ENCODE peak calls at places on chromosomes 13 and 19, in six cellular contexts. One of them, this sample, is unnamed.
A peak's percentile ranks its signal among the peaks of the same experiment; 100 is the strongest.

GRCh38 chr19:4010808-4011110 is 3.2 kb downstream of the PIAS4 start:
- DNase-seq in heart left ventricle: no peak
- DNase-seq in lower leg skin: no peak
- DNase-seq in suprapubic skin: no peak
- DNase-seq in ovary: no peak
- DNase-seq in A549: no peak
- DNase-seq in this sample: no peak

GRCh38 chr19:16359964-16360363 is 35.3 kb downstream of the KLF2 start:
- DNase-seq in heart left ventricle: no peak
- DNase-seq in lower leg skin: no peak
- DNase-seq in suprapubic skin: no peak
- DNase-seq in ovary: no peak
- DNase-seq in A549: no peak
- DNase-seq in this sample: no peak

GRCh38 chr13:63942372-63942771 is 2526.7 kb upstream of the PCDH20 start:
- DNase-seq in heart left ventricle: no peak
- DNase-seq in lower leg skin: no peak
- DNase-seq in suprapubic skin: no peak
- DNase-seq in ovary: no peak
- DNase-seq in A549: no peak
- DNase-seq in this sample: no peak

GRCh38 chr13:40812724-40813445 is 23.5 kb downstream of the SLC25A15 start:
- DNase-seq in heart left ventricle: no peak
- DNase-seq in lower leg skin: no peak
- DNase-seq in suprapubic skin: no peak
- DNase-seq in ovary: no peak
- DNase-seq in A549: peak; percentile 3
- DNase-seq in this sample: no peak

GRCh38 chr19:40523322-40524047 is 53.2 kb upstream of the SHKBP1 start:
- DNase-seq in heart left ventricle: no peak
- DNase-seq in lower leg skin: no peak
- DNase-seq in suprapubic skin: no peak
- DNase-seq in ovary: peak; percentile 68
- DNase-seq in A549: peak; percentile 96
- DNase-seq in this sample: no peak

GRCh38 chr19:11767633-11768133 is 883 bp downstream of the ZNF441 start:
- DNase-seq in heart left ventricle: peak; percentile 69
- DNase-seq in lower leg skin: peak; percentile 89
- DNase-seq in suprapubic skin: peak; percentile 76
- DNase-seq in ovary: peak; percentile 50
- DNase-seq in A549: no peak
- DNase-seq in this sample: no peak

GRCh38 chr13:23934481-23934880 is 37.2 kb upstream of the C1QTNF9B start:
- DNase-seq in heart left ventricle: no peak
- DNase-seq in lower leg skin: no peak
- DNase-seq in suprapubic skin: no peak
- DNase-seq in ovary: no peak
- DNase-seq in A549: no peak
- DNase-seq in this sample: no peak

GRCh38 chr13:112567161-112567862 is 20.6 kb downstream of the TUBGCP3 start:
- DNase-seq in heart left ventricle: no peak
- DNase-seq in lower leg skin: no peak
- DNase-seq in suprapubic skin: no peak
- DNase-seq in ovary: no peak
- DNase-seq in A549: no peak
- DNase-seq in this sample: peak; percentile 17

GRCh38 chr13:59537500-59537899 is 626.2 kb downstream of the DIAPH3 start:
- DNase-seq in heart left ventricle: no peak
- DNase-seq in lower leg skin: peak; percentile 66
- DNase-seq in suprapubic skin: no peak
- DNase-seq in ovary: no peak
- DNase-seq in A549: no peak
- DNase-seq in this sample: no peak

GRCh38 chr13:73275163-73275562 is 216.4 kb downstream of the KLF5 start:
- DNase-seq in heart left ventricle: no peak
- DNase-seq in lower leg skin: no peak
- DNase-seq in suprapubic skin: no peak
- DNase-seq in ovary: no peak
- DNase-seq in A549: no peak
- DNase-seq in this sample: no peak

GRCh38 chr13:42056146-42056545 is 7.7 kb downstream of the DGKH start:
- DNase-seq in heart left ventricle: no peak
- DNase-seq in lower leg skin: no peak
- DNase-seq in suprapubic skin: no peak
- DNase-seq in ovary: no peak
- DNase-seq in A549: no peak
- DNase-seq in this sample: no peak
- TF ChIP-seq POLR2A in heart left ventricle: no peak
- TF ChIP-seq POLR2A in lower leg skin: no peak
- TF ChIP-seq POLR2A in suprapubic skin: no peak
- TF ChIP-seq POLR2A in ovary: no peak
- TF ChIP-seq POLR2A in A549: no peak
- TF ChIP-seq POLR2A in this sample: no peak

DNA sequence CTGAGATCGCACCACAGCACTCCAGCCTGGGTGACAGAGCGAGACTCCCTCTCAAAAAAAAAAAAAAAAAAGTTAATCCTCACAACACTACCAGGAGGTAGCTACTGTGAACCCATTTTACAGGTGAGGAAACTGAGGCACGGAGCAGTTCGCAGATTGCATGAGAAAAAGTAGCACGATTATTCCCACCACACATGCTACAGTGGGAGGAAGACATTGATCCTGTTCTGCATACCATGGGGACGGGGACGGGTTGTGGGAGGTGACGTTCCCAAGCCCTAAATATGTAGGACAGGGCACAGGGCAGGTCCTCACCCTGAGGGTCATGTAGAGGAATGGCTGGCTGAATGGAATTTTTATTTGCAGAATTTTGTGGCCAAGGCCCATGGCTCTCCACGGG is 23.7 kb downstream of the CLEC17A start:
- DNase-seq in heart left ventricle: no peak
- DNase-seq in lower leg skin: no peak
- DNase-seq in suprapubic skin: no peak
- DNase-seq in ovary: no peak
- DNase-seq in A549: no peak
- DNase-seq in this sample: no peak
- TF ChIP-seq POLR2A in heart left ventricle: no peak
- TF ChIP-seq POLR2A in lower leg skin: no peak
- TF ChIP-seq POLR2A in suprapubic skin: no peak
- TF ChIP-seq POLR2A in ovary: no peak
- TF ChIP-seq POLR2A in A549: no peak
- TF ChIP-seq POLR2A in this sample: no peak

DNA sequence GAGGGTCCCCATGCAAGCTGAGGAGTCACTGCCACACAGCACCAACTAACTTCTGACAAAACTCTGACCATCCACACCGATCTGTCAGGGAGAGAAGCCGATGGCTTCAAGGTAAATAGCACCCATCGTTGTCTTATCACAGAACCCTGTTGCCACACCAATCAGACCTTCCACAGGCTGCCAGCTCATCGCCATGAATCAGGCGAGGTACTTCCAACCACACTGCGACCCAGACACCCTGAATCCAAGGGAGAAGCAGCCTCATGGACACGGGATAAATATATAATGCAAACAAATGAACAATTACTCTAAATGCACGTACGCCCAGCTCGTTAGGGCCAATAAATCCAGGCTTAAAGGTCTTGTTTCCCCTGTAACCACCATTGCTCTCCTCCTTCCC is 20.8 kb downstream of the RANBP3 start:
- DNase-seq in heart left ventricle: peak; percentile 30
- DNase-seq in lower leg skin: no peak
- DNase-seq in suprapubic skin: no peak
- DNase-seq in ovary: no peak
- DNase-seq in A549: no peak
- DNase-seq in this sample: no peak
- TF ChIP-seq POLR2A in heart left ventricle: no peak
- TF ChIP-seq POLR2A in lower leg skin: no peak
- TF ChIP-seq POLR2A in suprapubic skin: no peak
- TF ChIP-seq POLR2A in ovary: no peak
- TF ChIP-seq POLR2A in A549: no peak
- TF ChIP-seq POLR2A in this sample: no peak

DNA sequence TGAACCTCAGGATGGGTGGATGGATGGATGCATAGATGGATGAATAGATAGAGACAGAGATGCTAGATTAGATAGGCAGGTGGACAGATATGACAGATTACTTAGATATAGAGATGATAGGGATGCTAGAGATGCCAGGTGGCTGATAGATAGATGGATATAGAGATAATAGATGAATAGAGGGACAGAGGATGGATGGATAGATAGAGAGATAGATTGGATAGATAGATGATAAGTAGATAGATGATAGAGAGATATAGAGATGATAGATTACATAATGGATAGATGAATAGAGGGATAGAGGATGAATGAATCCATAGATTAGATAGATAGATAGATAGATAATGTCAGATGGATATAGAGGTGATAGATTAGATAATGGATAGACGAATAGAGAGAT is 88.4 kb upstream of the TM9SF2 start:
- DNase-seq in heart left ventricle: no peak
- DNase-seq in lower leg skin: no peak
- DNase-seq in suprapubic skin: no peak
- DNase-seq in ovary: no peak
- DNase-seq in A549: no peak
- DNase-seq in this sample: no peak
- TF ChIP-seq POLR2A in heart left ventricle: no peak
- TF ChIP-seq POLR2A in lower leg skin: no peak
- TF ChIP-seq POLR2A in suprapubic skin: no peak
- TF ChIP-seq POLR2A in ovary: no peak
- TF ChIP-seq POLR2A in A549: no peak
- TF ChIP-seq POLR2A in this sample: no peak

This sample was measured in esophagus muscularis mucosa.